ENCODE peak calls at places on chromosome 5, in five cellular contexts. Q is OCI-LY7; S is stimulated activated CD4-positive, alpha-beta T cell treated with anti-CD3 and anti-CD28 coated beads, TNF-alpha, amount 100 ng/mL, for 1 hour; Z is lung; A is NCI-H524. J is an unnamed sample.

GRCh38 chr5:100890514-100891008 is 12.5 kb downstream of the ST8SIA4 start:
- DNase-seq in S (no peak), Z (no peak), Q (peak; percentile 34), A (no peak), J (no peak)

GRCh38 chr5:113673041-113673440 is 159.5 kb downstream of the YTHDC2 start:
- DNase-seq in A (no peak), Z (no peak), Q (no peak), S (no peak), J (no peak)

GRCh38 chr5:9062873-9063272 is 483.0 kb downstream of the SEMA5A start:
- DNase-seq in Z (no peak), Q (no peak), A (no peak), S (no peak), J (no peak)

GRCh38 chr5:121698690-121699089 is 153.0 kb upstream of the FTMT start:
- DNase-seq in Q (no peak), S (no peak), A (no peak), Z (no peak), J (no peak)

GRCh38 chr5:43312699-43313034 is 545 bp downstream of the HMGCS1 start:
- DNase-seq in Q (peak; percentile 58), S (no peak), A (peak; percentile 65), Z (no peak), J (no peak)

GRCh38 chr5:153959134-153959957 is 79.4 kb downstream of the FAM114A2 start:
- DNase-seq in Q (no peak), S (no peak), A (no peak), Z (no peak), J (no peak)

GRCh38 chr5:102778478-102778877 is 23.4 kb downstream of the PAM start:
- DNase-seq in Z (no peak), A (no peak), S (no peak), Q (no peak), J (no peak)

GRCh38 chr5:113510836-113511451 is 2.5 kb upstream of the YTHDC2 start:
- DNase-seq in A (peak; percentile 43), Q (peak; percentile 63), Z (no peak), S (no peak), J (no peak)

GRCh38 chr5:177505075-177505474 is 4.6 kb downstream of the DOK3 start:
- DNase-seq in S (no peak), Z (no peak), Q (peak; percentile 70), A (no peak), J (no peak)

GRCh38 chr5:111627862-111628261 is 115.5 kb upstream of the STARD4 start:
- DNase-seq in S (no peak), Q (no peak), Z (no peak), A (no peak), J (no peak)

GRCh38 chr5:56985941-56986630 is 34.2 kb upstream of the MIER3 start:
- DNase-seq in S (no peak), Z (no peak), A (no peak), Q (peak; percentile 54), J (no peak)

GRCh38 chr5:106415541-106415940 is 1255.2 kb downstream of the EFNA5 start:
- DNase-seq in A (no peak), Q (no peak), S (no peak), Z (no peak), J (no peak)

GRCh38 chr5:96079075-96079474 is 117.4 kb upstream of the ELL2 start:
- DNase-seq in Z (no peak), A (no peak), S (no peak), Q (no peak), J (no peak)

GRCh38 chr5:65103674-65104035 is 334.9 kb downstream of the CWC27 start:
- DNase-seq in A (peak; percentile 31), Z (no peak), Q (no peak), S (no peak), J (no peak)

GRCh38 chr5:71794061-71794695 is 75.1 kb downstream of the CARTPT start:
- DNase-seq in Q (no peak), A (no peak), Z (no peak), S (no peak), J (no peak)

GRCh38 chr5:135240781-135241360 is 158.2 kb downstream of the MACROH2A1 start:
- DNase-seq in Q (no peak), Z (no peak), A (no peak), S (no peak), J (no peak)

GRCh38 chr5:95920822-95921221 is 40.8 kb downstream of the ELL2 start:
- DNase-seq in A (no peak), Z (no peak), Q (no peak), S (no peak), J (no peak)

GRCh38 chr5:120139039-120139438 is 325.1 kb upstream of the PRR16 start:
- DNase-seq in Q (no peak), Z (no peak), S (no peak), A (no peak), J (no peak)

GRCh38 chr5:131952286-131952857 is 6.9 kb upstream of the MEIKIN start:
- DNase-seq in A (no peak), S (no peak), Z (no peak), Q (no peak), J (no peak)

GRCh38 chr5:61625682-61626620 is 293.9 kb downstream of the ZSWIM6 start:
- DNase-seq in A (no peak), Z (peak; percentile 80), Q (no peak), S (no peak), J (peak; percentile 62)

GRCh38 chr5:73764586-73764985 is 138.6 kb downstream of the ARHGEF28 start:
- DNase-seq in S (no peak), A (no peak), Q (no peak), Z (no peak), J (no peak)

GRCh38 chr5:99019254-99019653 is 90.4 kb upstream of the CHD1 start:
- DNase-seq in S (no peak), Z (no peak), A (no peak), Q (no peak), J (no peak)

GRCh38 chr5:142495561-142495960 is 170.7 kb upstream of the SPRY4 start:
- DNase-seq in S (no peak), A (no peak), Q (no peak), Z (no peak), J (no peak)

GRCh38 chr5:170603578-170604565 is 100.1 kb downstream of the KCNIP1 start:
- DNase-seq in Z (no peak), S (no peak), A (peak; percentile 40), Q (peak; percentile 50), J (peak; percentile 40)

GRCh38 chr5:154313360-154314017 is 123.0 kb downstream of the GALNT10 start:
- DNase-seq in Z (no peak), A (no peak), S (no peak), Q (no peak), J (no peak)

GRCh38 chr5:166509085-166509484 is 1782.4 kb upstream of the WWC1 start:
- DNase-seq in Z (no peak), Q (peak; percentile 4), S (no peak), A (no peak), J (peak; percentile 14)

GRCh38 chr5:50694027-50694590 is 27.7 kb downstream of the PARP8 start:
- DNase-seq in Q (no peak), Z (no peak), S (no peak), A (no peak), J (no peak)

GRCh38 chr5:56161927-56162326 is 71.2 kb downstream of the ANKRD55 start:
- DNase-seq in S (no peak), Z (no peak), Q (no peak), A (no peak), J (no peak)

GRCh38 chr5:135930029-135930948 is 24.5 kb downstream of the LECT2 start:
- DNase-seq in Q (no peak), Z (no peak), S (no peak), A (peak; percentile 64), J (peak; percentile 46)